ENCODE peak calls at places on chromosome 7, in nine cellular contexts. N is BE2C, L is dorsolateral prefrontal cortex, W is fibroblast of pulmonary artery, B is cardiac muscle cell, Z is choroid plexus epithelial cell, J is right lobe of liver, A is cardiac fibroblast, E is astrocyte of the spinal cord. G is an unnamed sample.

GRCh38 chr7:16847381-16847860 is 34.4 kb downstream of the AGR3 start:
- DNase-seq in N (no peak), L (no peak), W (peak), B (peak), Z (peak), J (no peak), A (peak), E (peak), G (peak)

GRCh38 chr7:146314962-146315361 is 198.4 kb downstream of the CNTNAP2 start:
- DNase-seq in N (no peak), L (no peak), W (no peak), B (no peak), Z (peak), J (no peak), A (no peak), E (no peak), G (no peak)

GRCh38 chr7:20299647-20300312 is 30.9 kb upstream of the ITGB8 start:
- DNase-seq in N (no peak), L (no peak), W (peak), B (peak), Z (peak), J (no peak), A (peak), E (peak), G (peak)

GRCh38 chr7:116180302-116180701 is 30.0 kb upstream of the TES start:
- DNase-seq in N (no peak), L (no peak), W (peak), B (peak), Z (peak), J (no peak), A (peak), E (peak), G (peak)

GRCh38 chr7:84701524-84702306 is 485.1 kb downstream of the SEMA3D start:
- DNase-seq in N (no peak), L (no peak), W (peak), B (peak), Z (peak), J (no peak), A (peak), E (peak), G (peak)

GRCh38 chr7:155234950-155235789 is 62.5 kb upstream of the INSIG1 start:
- DNase-seq in N (no peak), L (no peak), W (no peak), B (no peak), Z (no peak), J (peak), A (no peak), E (no peak), G (no peak)

GRCh38 chr7:54664235-54665228 is 94.5 kb downstream of the SEC61G start:
- DNase-seq in N (peak), L (peak), W (peak), B (peak), Z (peak), J (peak), A (peak), E (peak), G (no peak)

GRCh38 chr7:45985902-45986301 is 64.8 kb upstream of the IGFBP3 start:
- DNase-seq in N (no peak), L (no peak), W (peak), B (peak), Z (peak), J (no peak), A (peak), E (peak), G (peak)

GRCh38 chr7:33640732-33641131 is 264.6 kb upstream of the BMPER start:
- DNase-seq in N (no peak), L (no peak), W (no peak), B (no peak), Z (no peak), J (no peak), A (no peak), E (no peak), G (peak)

GRCh38 chr7:120591-120991 is 71.8 kb upstream of the FAM20C start:
- DNase-seq in N (no peak), L (no peak), W (no peak), B (no peak), Z (no peak), J (no peak), A (no peak), E (no peak), G (no peak)

GRCh38 chr7:75880242-75880641 is 1.4 kb downstream of the RHBDD2 start:
- DNase-seq in N (no peak), L (no peak), W (no peak), B (no peak), Z (no peak), J (no peak), A (no peak), E (no peak), G (no peak)

GRCh38 chr7:29881724-29882123 is 75.4 kb downstream of the WIPF3 start:
- DNase-seq in N (no peak), L (no peak), W (no peak), B (no peak), Z (no peak), J (no peak), A (no peak), E (no peak), G (no peak)

GRCh38 chr7:34837316-34837715 is 179.3 kb downstream of the NPSR1 start:
- DNase-seq in N (no peak), L (no peak), W (peak), B (peak), Z (no peak), J (no peak), A (no peak), E (no peak), G (no peak)

GRCh38 chr7:1040790-1041189 is 3.6 kb upstream of the GPR146 start:
- DNase-seq in N (peak), L (peak), W (peak), B (peak), Z (peak), J (no peak), A (peak), E (peak), G (peak)

GRCh38 chr7:57204411-57204811 is 72.2 kb upstream of the ZNF479 start:
- DNase-seq in N (no peak), L (no peak), W (no peak), B (no peak), Z (no peak), J (no peak), A (no peak), E (no peak), G (no peak)

GRCh38 chr7:102463841-102464576 is 654 bp downstream of the ALKBH4 start:
- DNase-seq in N (no peak), L (no peak), W (no peak), B (peak), Z (peak), J (no peak), A (peak), E (no peak), G (peak)

GRCh38 chr7:64888561-64888900 is 14.5 kb upstream of the ZNF273 start:
- DNase-seq in N (no peak), L (no peak), W (peak), B (no peak), Z (peak), J (no peak), A (no peak), E (no peak), G (no peak)

GRCh38 chr7:70215491-70215890 is 617.2 kb downstream of the AUTS2 start:
- DNase-seq in N (no peak), L (no peak), W (no peak), B (peak), Z (peak), J (no peak), A (no peak), E (peak), G (peak)

GRCh38 chr7:150988230-150989226 is 2.3 kb upstream of the NOS3 start:
- DNase-seq in N (peak), L (peak), W (peak), B (peak), Z (peak), J (peak), A (peak), E (no peak), G (no peak)

GRCh38 chr7:142917447-142917846 is 16.1 kb downstream of the TRPV5 start:
- DNase-seq in N (no peak), L (no peak), W (no peak), B (no peak), Z (no peak), J (no peak), A (no peak), E (no peak), G (no peak)

GRCh38 chr7:55554055-55554454 is 18.2 kb downstream of the VOPP1 start:
- DNase-seq in N (no peak), L (no peak), W (no peak), B (no peak), Z (no peak), J (no peak), A (no peak), E (no peak), G (no peak)

GRCh38 chr7:20010877-20011276 is 206.3 kb downstream of the MACC1 start:
- DNase-seq in N (no peak), L (no peak), W (no peak), B (no peak), Z (no peak), J (no peak), A (no peak), E (no peak), G (no peak)

GRCh38 chr7:12731214-12731656 is 43.8 kb downstream of the ARL4A start:
- DNase-seq in N (no peak), L (no peak), W (peak), B (peak), Z (peak), J (no peak), A (peak), E (peak), G (peak)

GRCh38 chr7:42237891-42238531 is 1.0 kb upstream of the GLI3 start:
- DNase-seq in N (no peak), L (no peak), W (peak), B (peak), Z (peak), J (peak), A (peak), E (peak), G (peak)

GRCh38 chr7:51428226-51428887 is 111.7 kb upstream of the COBL start:
- DNase-seq in N (peak), L (no peak), W (no peak), B (no peak), Z (peak), J (no peak), A (peak), E (no peak), G (no peak)

GRCh38 chr7:23470290-23471089 is at the start of gene IGF2BP3:
- DNase-seq in N (peak), L (no peak), W (peak), B (peak), Z (peak), J (no peak), A (peak), E (peak), G (peak)

GRCh38 chr7:100396421-100396982 is 23.2 kb downstream of the PILRA start:
- DNase-seq in N (no peak), L (no peak), W (no peak), B (no peak), Z (peak), J (no peak), A (no peak), E (no peak), G (no peak)

GRCh38 chr7:138008588-138009349 is 6.9 kb upstream of the CREB3L2 start:
- DNase-seq in N (peak), L (peak), W (peak), B (peak), Z (peak), J (no peak), A (peak), E (peak), G (peak)

GRCh38 chr7:125516194-125516593 is 586.6 kb upstream of the POT1 start:
- DNase-seq in N (peak), L (no peak), W (no peak), B (no peak), Z (no peak), J (no peak), A (no peak), E (no peak), G (no peak)

GRCh38 chr7:28207486-28208158 is 27.0 kb upstream of the JAZF1 start:
- DNase-seq in N (no peak), L (no peak), W (peak), B (no peak), Z (peak), J (no peak), A (peak), E (peak), G (no peak)

GRCh38 chr7:38368191-38368605 is 94.8 kb upstream of the TARP start:
- DNase-seq in N (peak), L (peak), W (peak), B (peak), Z (peak), J (peak), A (peak), E (peak), G (peak)

GRCh38 chr7:129779602-129780256 is 168.2 kb downstream of the NRF1 start:
- DNase-seq in N (no peak), L (no peak), W (no peak), B (no peak), Z (no peak), J (peak), A (no peak), E (no peak), G (no peak)

GRCh38 chr7:134593530-134594392 is 44.9 kb downstream of the AKR1B15 start:
- DNase-seq in N (peak), L (peak), W (peak), B (peak), Z (peak), J (peak), A (peak), E (peak), G (peak)

GRCh38 chr7:39746162-39746782 is 122.9 kb downstream of the RALA start:
- DNase-seq in N (peak), L (peak), W (peak), B (peak), Z (peak), J (peak), A (peak), E (peak), G (peak)

GRCh38 chr7:142188846-142189245 is 69.0 kb downstream of the PRSS58 start:
- DNase-seq in N (no peak), L (no peak), W (no peak), B (no peak), Z (peak), J (no peak), A (peak), E (peak), G (no peak)

GRCh38 chr7:46559194-46559576 is 638.1 kb upstream of the IGFBP3 start:
- DNase-seq in N (no peak), L (no peak), W (peak), B (peak), Z (peak), J (no peak), A (peak), E (peak), G (peak)

GRCh38 chr7:5231116-5231515 is 41.1 kb downstream of the WIPI2 start:
- DNase-seq in N (no peak), L (no peak), W (no peak), B (no peak), Z (no peak), J (no peak), A (no peak), E (no peak), G (no peak)

GRCh38 chr7:123724725-123725381 is 23.9 kb downstream of the WASL start:
- DNase-seq in N (no peak), L (no peak), W (no peak), B (peak), Z (peak), J (no peak), A (no peak), E (peak), G (peak)

GRCh38 chr7:123725586-123726171 is 23.1 kb downstream of the WASL start:
- DNase-seq in N (no peak), L (no peak), W (no peak), B (no peak), Z (no peak), J (no peak), A (no peak), E (no peak), G (no peak)

GRCh38 chr7:123723913-123724312 is 24.9 kb downstream of the WASL start:
- DNase-seq in N (no peak), L (no peak), W (no peak), B (no peak), Z (no peak), J (no peak), A (no peak), E (no peak), G (no peak)

GRCh38 chr7:123729217-123729578 is 19.6 kb downstream of the WASL start:
- DNase-seq in N (no peak), L (no peak), W (no peak), B (no peak), Z (no peak), J (no peak), A (no peak), E (no peak), G (no peak)

DNA sequence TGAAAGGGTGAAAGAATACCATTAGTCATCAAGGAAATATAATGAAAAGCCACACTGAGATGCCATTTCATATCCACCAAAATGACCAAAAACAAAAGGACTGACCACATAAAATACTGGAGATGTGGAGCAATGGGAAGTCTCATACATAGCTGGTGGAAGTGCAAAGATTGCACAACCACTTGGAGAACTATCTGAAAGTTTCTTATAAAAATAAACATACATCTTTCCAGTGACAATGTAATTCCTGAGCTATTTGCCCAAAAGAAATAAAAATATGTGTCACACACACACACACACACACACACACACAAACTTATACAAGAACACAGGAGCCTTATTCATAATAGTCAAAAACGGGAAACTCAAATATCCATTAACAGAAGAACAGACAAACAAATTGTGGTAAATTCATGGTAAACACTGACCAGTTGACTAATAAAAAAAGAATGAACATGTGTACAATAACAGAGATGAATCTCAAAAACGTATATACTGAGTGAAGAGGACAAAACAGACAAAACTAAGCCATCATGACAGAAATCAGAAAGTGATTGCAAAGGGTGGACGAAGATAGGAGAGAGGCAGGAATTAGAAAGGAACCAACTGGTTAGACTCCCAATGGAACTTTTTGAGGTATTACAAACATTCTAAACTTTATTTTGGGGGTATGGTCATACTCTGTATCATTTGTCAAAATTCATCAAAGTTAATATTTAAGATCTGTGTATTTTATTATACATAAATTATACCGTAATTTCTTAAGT is 21.5 kb downstream of the WASL start:
- DNase-seq in N (no peak), L (no peak), W (peak), B (peak), Z (peak), J (no peak), A (peak), E (peak), G (peak)
- H3K4me3 ChIP-seq in N (no peak), L (no peak), W (no peak), B (no peak), Z (no peak), J (no peak), A (no peak), E (no peak), G (no peak)

GRCh38 chr7:112546723-112547513 is 66.1 kb downstream of the LSMEM1 start:
- DNase-seq in N (peak), L (no peak), W (peak), B (peak), Z (peak), J (no peak), A (peak), E (no peak), G (no peak)
- TF ChIP-seq CTCF in N (peak), L (no peak), W (no peak), B (no peak), Z (no peak), J (no peak), A (no peak), E (no peak), G (peak)

GRCh38 chr7:158617737-158618128 is 30.1 kb upstream of the PTPRN2 start:
- DNase-seq in N (no peak), L (no peak), W (peak), B (peak), Z (peak), J (no peak), A (peak), E (peak), G (peak)

GRCh38 chr7:158613481-158613880 is 25.9 kb upstream of the PTPRN2 start:
- DNase-seq in N (no peak), L (no peak), W (peak), B (peak), Z (no peak), J (no peak), A (peak), E (no peak), G (no peak)

GRCh38 chr7:158616050-158616449 is 28.4 kb upstream of the PTPRN2 start:
- DNase-seq in N (no peak), L (no peak), W (no peak), B (no peak), Z (peak), J (no peak), A (no peak), E (no peak), G (no peak)

GRCh38 chr7:158612546-158612945 is 24.9 kb upstream of the PTPRN2 start:
- DNase-seq in N (no peak), L (no peak), W (no peak), B (no peak), Z (no peak), J (no peak), A (no peak), E (no peak), G (no peak)

DNA sequence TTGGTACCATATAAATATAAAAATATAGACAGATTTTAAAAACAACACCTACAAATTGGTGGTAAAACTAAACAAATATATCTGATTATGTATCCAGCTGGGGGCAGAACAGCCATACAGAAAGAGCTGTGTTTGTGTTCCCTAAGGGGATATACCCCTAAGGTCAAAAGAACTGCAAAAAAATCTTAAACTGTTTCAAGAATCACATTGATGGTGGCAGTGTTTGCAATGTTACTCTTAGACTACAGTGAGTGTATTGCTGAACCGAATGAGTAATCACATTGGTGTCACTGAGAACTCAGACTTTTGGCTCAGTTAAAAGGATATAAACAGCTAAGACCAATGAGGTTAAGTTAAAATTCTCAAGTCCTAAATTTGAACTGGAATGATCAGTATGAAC is 27.1 kb upstream of the PTPRN2 start:
- DNase-seq in N (no peak), L (no peak), W (peak), B (peak), Z (peak), J (no peak), A (peak), E (peak), G (peak)
- H3K4me3 ChIP-seq in N (no peak), L (no peak), W (no peak), B (no peak), Z (no peak), J (no peak), A (no peak), E (no peak), G (no peak)

DNA sequence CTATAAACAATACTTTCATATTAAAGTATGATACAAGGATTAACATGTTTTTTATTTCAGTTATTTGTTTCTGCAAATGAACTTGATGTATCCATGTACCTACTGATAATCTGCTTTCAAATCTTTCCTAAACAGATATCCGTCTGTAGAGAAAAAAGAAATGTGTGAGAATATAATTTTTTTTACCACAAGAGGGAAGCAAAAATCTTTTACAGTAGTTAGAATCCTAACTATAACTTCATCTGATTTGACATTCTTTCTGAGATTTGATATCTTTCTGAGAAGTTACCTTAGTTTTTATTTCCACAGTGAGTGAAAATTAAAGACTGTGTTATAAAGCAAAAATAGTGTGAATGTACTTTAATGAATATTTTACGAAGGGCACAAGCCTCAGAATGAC is 203.9 kb upstream of the PCLO start:
- DNase-seq in N (no peak), L (no peak), W (no peak), B (no peak), Z (peak), J (no peak), A (no peak), E (no peak), G (no peak)
- TF ChIP-seq CTCF in N (no peak), L (peak), W (no peak), B (no peak), Z (peak), J (no peak), A (no peak), E (no peak), G (no peak)

GRCh38 chr7:126801738-126802137 is 451.0 kb downstream of the GRM8 start:
- DNase-seq in N (no peak), L (no peak), W (no peak), B (no peak), Z (no peak), J (no peak), A (no peak), E (no peak), G (no peak)

GRCh38 chr7:126805351-126805750 is 447.4 kb downstream of the GRM8 start:
- DNase-seq in N (no peak), L (no peak), W (no peak), B (no peak), Z (no peak), J (no peak), A (no peak), E (no peak), G (no peak)

GRCh38 chr7:126804604-126805003 is 448.1 kb downstream of the GRM8 start:
- DNase-seq in N (no peak), L (no peak), W (no peak), B (no peak), Z (no peak), J (no peak), A (no peak), E (no peak), G (no peak)

GRCh38 chr7:126803060-126803665 is 449.6 kb downstream of the GRM8 start:
- DNase-seq in N (peak), L (no peak), W (peak), B (peak), Z (peak), J (no peak), A (peak), E (peak), G (peak)

GRCh38 chr7:126803990-126804389 is 448.8 kb downstream of the GRM8 start:
- DNase-seq in N (peak), L (no peak), W (no peak), B (peak), Z (peak), J (no peak), A (no peak), E (no peak), G (no peak)
- H3K4me3 ChIP-seq in N (no peak), L (no peak), W (no peak), B (no peak), Z (no peak), J (no peak), A (no peak), E (no peak), G (no peak)

G was measured in AG10803.